ENCODE peak calls at places on chromosome 1, in ten cellular contexts. J is heart left ventricle, K is epithelial cell of esophagus, Y is ovary, S is GM20000, W is colonic mucosa, O is mesothelial cell of epicardium, L is stomach, H is kidney epithelial cell, A is dorsolateral prefrontal cortex. X is an unnamed sample.

GRCh38 chr1:99598738-99599411 is 47.0 kb upstream of the PALMD start:
- DNase-seq in J (no peak), K (no peak), Y (peak; percentile 47), S (no peak), W (no peak), O (no peak), L (no peak), H (no peak), A (no peak), X (no peak)

GRCh38 chr1:111953797-111954196 is 35.7 kb downstream of the KCND3 start:
- DNase-seq in J (no peak), K (no peak), Y (no peak), S (no peak), W (no peak), O (no peak), L (no peak), H (no peak), A (no peak), X (no peak)

GRCh38 chr1:85579619-85580018 is 942 bp upstream of the CCN1 start:
- DNase-seq in J (no peak), K (no peak), Y (peak; percentile 47), S (peak; percentile 30), W (no peak), O (peak; percentile 48), L (no peak), H (no peak), A (no peak), X (no peak)

GRCh38 chr1:217527151-217527550 is 103.7 kb downstream of the GPATCH2 start:
- DNase-seq in J (no peak), K (peak; percentile 75), Y (no peak), S (no peak), W (no peak), O (no peak), L (no peak), H (no peak), A (no peak), X (no peak)

GRCh38 chr1:1120096-1120495 is 4.2 kb upstream of the C1orf159 start:
- DNase-seq in J (peak; percentile 51), K (no peak), Y (peak; percentile 24), S (no peak), W (peak; percentile 18), O (no peak), L (no peak), H (no peak), A (no peak), X (no peak)

GRCh38 chr1:60924165-60924564 is 158.2 kb upstream of the NFIA start:
- DNase-seq in J (no peak), K (peak; percentile 4), Y (no peak), S (no peak), W (no peak), O (no peak), L (no peak), H (no peak), A (no peak), X (no peak)

GRCh38 chr1:61504840-61505239 is 220.1 kb downstream of the TM2D1 start:
- DNase-seq in J (no peak), K (peak; percentile 95), Y (no peak), S (no peak), W (no peak), O (no peak), L (no peak), H (no peak), A (no peak), X (no peak)

GRCh38 chr1:46131093-46131492 is 1.3 kb downstream of the PIK3R3 start:
- DNase-seq in J (no peak), K (peak; percentile 10), Y (no peak), S (peak; percentile 19), W (no peak), O (no peak), L (no peak), H (no peak), A (no peak), X (no peak)

GRCh38 chr1:214824758-214825157 is 221.8 kb downstream of the CENPF start:
- DNase-seq in J (no peak), K (peak; percentile 69), Y (no peak), S (no peak), W (no peak), O (no peak), L (no peak), H (no peak), A (no peak), X (peak; percentile 12)

GRCh38 chr1:230425252-230426061 is 675 bp downstream of the PGBD5 start:
- DNase-seq in J (peak; percentile 63), K (no peak), Y (peak; percentile 42), S (no peak), W (no peak), O (peak; percentile 42), L (no peak), H (no peak), A (no peak), X (no peak)

GRCh38 chr1:223228201-223228600 is 85.2 kb upstream of the TLR5 start:
- DNase-seq in J (no peak), K (no peak), Y (no peak), S (no peak), W (no peak), O (no peak), L (no peak), H (no peak), A (no peak), X (no peak)

GRCh38 chr1:212432706-212433576 is at the start of gene NENF:
- DNase-seq in J (peak; percentile 93), K (peak; percentile 84), Y (peak; percentile 88), S (peak; percentile 98), W (peak; percentile 88), O (peak; percentile 79), L (peak; percentile 88), H (peak; percentile 35), A (peak; percentile 81), X (no peak)

GRCh38 chr1:70896224-70896623 is 151.4 kb downstream of the PTGER3 start:
- DNase-seq in J (no peak), K (peak; percentile 3), Y (no peak), S (no peak), W (no peak), O (no peak), L (no peak), H (no peak), A (no peak), X (no peak)

DNA sequence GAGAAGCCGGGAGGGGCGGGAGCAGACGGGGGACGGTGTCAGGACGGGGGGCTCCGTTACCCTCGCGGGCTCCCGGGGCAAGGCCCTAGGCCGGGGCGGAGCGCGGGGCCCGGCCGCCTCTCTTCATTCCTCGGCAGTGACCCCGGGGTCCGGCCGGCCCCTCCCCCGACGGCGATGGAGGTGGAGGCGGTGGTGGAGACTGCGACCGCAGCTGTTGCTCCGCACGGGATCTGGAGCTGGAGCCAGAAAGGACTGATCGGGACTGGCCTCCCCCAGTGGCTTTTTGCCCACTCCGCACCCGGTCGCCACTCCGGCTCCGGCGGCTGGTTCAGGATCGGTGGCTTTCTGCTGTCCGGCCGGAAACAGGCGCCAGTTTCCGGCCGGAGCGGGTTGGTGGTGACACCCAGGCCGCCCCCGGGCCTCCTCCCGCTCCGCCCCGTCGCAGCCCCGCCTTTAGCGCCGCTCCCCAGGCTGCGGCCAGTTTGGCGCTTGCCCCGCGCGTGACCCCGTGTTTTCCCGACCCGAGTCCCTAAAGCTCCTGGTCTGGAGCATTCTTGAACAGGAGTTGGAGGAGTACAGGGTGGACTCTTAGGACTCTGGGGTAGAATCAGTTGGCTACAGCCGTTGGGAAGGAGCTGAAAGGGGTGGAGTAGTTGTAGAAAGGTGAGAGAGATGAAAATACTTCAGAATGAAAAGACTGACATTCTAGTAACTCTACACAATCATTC is at the start of gene OTUD7B:
- DNase-seq in J (peak; percentile 93), K (peak; percentile 83), Y (peak; percentile 94), S (peak; percentile 88), W (peak; percentile 90), O (peak; percentile 79), L (peak; percentile 90), H (no peak), A (peak; percentile 88), X (peak; percentile 74)
- TF ChIP-seq CTCF in J (no peak), K (no peak), Y (peak; percentile 23), S (no peak), W (no peak), O (no peak), L (no peak), H (no peak), A (peak; percentile 48), X (no peak)

GRCh38 chr1:87450136-87450535 is 121.5 kb downstream of the LMO4 start:
- DNase-seq in J (no peak), K (no peak), Y (no peak), S (no peak), W (no peak), O (no peak), L (no peak), H (no peak), A (no peak), X (no peak)
- TF ChIP-seq CTCF in J (no peak), K (no peak), Y (no peak), S (no peak), W (no peak), O (no peak), L (no peak), H (no peak), A (no peak), X (no peak)

GRCh38 chr1:246246430-246246829 is 260.6 kb downstream of the SMYD3 start:
- DNase-seq in J (no peak), K (no peak), Y (no peak), S (no peak), W (no peak), O (no peak), L (no peak), H (no peak), A (no peak), X (no peak)
- TF ChIP-seq CTCF in J (no peak), K (no peak), Y (no peak), S (no peak), W (no peak), O (peak; percentile 43), L (no peak), H (no peak), A (no peak), X (no peak)

GRCh38 chr1:175319112-175319911 is 126.7 kb upstream of the KIAA0040 start:
- DNase-seq in J (peak; percentile 85), K (peak; percentile 79), Y (peak; percentile 65), S (peak; percentile 72), W (peak; percentile 74), O (peak; percentile 72), L (peak; percentile 84), H (peak; percentile 14), A (peak; percentile 60), X (peak; percentile 8)

GRCh38 chr1:175318633-175319032 is 126.1 kb upstream of the KIAA0040 start:
- DNase-seq in J (no peak), K (no peak), Y (no peak), S (no peak), W (no peak), O (no peak), L (no peak), H (no peak), A (no peak), X (no peak)

GRCh38 chr1:175317795-175318194 is 125.2 kb upstream of the KIAA0040 start:
- DNase-seq in J (no peak), K (peak; percentile 41), Y (no peak), S (no peak), W (no peak), O (no peak), L (peak; percentile 39), H (no peak), A (no peak), X (no peak)

GRCh38 chr1:175319912-175320230 is 127.3 kb upstream of the KIAA0040 start:
- DNase-seq in J (no peak), K (no peak), Y (no peak), S (no peak), W (no peak), O (no peak), L (no peak), H (no peak), A (no peak), X (no peak)

DNA sequence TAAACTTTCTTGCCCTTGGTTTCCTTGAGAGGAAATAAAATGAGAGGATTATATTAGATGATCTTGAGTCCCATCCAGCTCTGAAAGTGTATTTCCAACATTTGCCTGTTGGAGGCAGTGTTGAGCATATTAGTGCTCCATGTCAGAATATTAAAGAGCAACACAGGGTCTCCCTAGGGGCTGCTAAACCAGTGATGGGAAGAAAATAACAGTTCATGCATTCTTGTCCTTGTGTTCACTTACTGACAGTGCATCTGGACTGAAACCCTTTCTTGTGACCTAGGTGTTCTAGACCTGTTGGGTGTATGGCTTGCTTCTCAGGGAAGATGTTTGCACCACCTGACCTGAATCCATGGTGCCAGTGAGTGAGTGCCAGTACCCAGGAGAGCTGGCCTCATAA is 124.7 kb upstream of the KIAA0040 start:
- DNase-seq in J (no peak), K (no peak), Y (no peak), S (no peak), W (no peak), O (no peak), L (no peak), H (no peak), A (no peak), X (no peak)
- TF ChIP-seq CTCF in J (peak; percentile 46), K (peak; percentile 15), Y (no peak), S (peak; percentile 53), W (peak; percentile 23), O (peak; percentile 67), L (no peak), H (peak; percentile 25), A (peak; percentile 39), X (peak; percentile 24)